ENCODE peak calls at places on chromosomes 3 and 15, in five cellular contexts. N is Caco-2; K is neural progenitor cell; S is activated CD8-positive, alpha-beta memory T cell treated with anti-CD3 and anti-CD28 coated beads for 1 hour; R is Daoy. W is an unnamed sample.

GRCh38 chr3:190780524-190780923 is 82.0 kb downstream of the GMNC start:
- DNase-seq in N (no peak), K (no peak), S (no peak), R (no peak), W (peak)

GRCh38 chr3:99570061-99570460 is 68.3 kb upstream of the COL8A1 start:
- DNase-seq in N (no peak), K (no peak), S (no peak), R (no peak), W (no peak)

GRCh38 chr15:89587955-89588354 is 12.7 kb downstream of the TICRR start:
- DNase-seq in N (no peak), K (no peak), S (no peak), R (peak), W (peak)

GRCh38 chr3:172087198-172087597 is 47.8 kb downstream of the FNDC3B start:
- DNase-seq in N (no peak), K (no peak), S (no peak), R (no peak), W (no peak)

GRCh38 chr3:27658741-27659140 is 63.4 kb downstream of the EOMES start:
- DNase-seq in N (no peak), K (no peak), S (no peak), R (no peak), W (no peak)

GRCh38 chr15:77706482-77707244 is 74.0 kb upstream of the LINGO1 start:
- DNase-seq in N (no peak), K (no peak), S (no peak), R (no peak), W (no peak)

GRCh38 chr15:93800805-93801204 is 430.6 kb upstream of the MCTP2 start:
- DNase-seq in N (no peak), K (no peak), S (no peak), R (no peak), W (no peak)

GRCh38 chr3:52490035-52490937 is 4.9 kb upstream of the STAB1 start:
- DNase-seq in N (no peak), K (no peak), S (no peak), R (no peak), W (no peak)

GRCh38 chr3:87498358-87499080 is 222.1 kb upstream of the POU1F1 start:
- DNase-seq in N (no peak), K (no peak), S (no peak), R (no peak), W (no peak)

GRCh38 chr15:79994651-79995050 is 23.7 kb upstream of the BCL2A1 start:
- DNase-seq in N (no peak), K (no peak), S (no peak), R (peak), W (no peak)

GRCh38 chr15:88243895-88244787 is 12.4 kb downstream of the NTRK3 start:
- DNase-seq in N (no peak), K (peak), S (no peak), R (no peak), W (no peak)

W was measured in HS-5.